ENCODE peak calls at places on chromosomes 12 and 14, in eight cellular contexts. I, X, R, Z, B, U, S and D are unnamed samples. For H3K36me3, the result is how much of the 10 kb centered on the place peaks cover.

GRCh38 chr14:21068521-21069387 is 1.4 kb upstream of the ARHGEF40 start:
- DNase-seq in R (peak), S (peak), I (peak), B (peak), U (peak), X (peak), Z (no peak), D (no peak)

GRCh38 chr12:112381421-112381897 is 772 bp downstream of the HECTD4 start:
- DNase-seq in R (no peak), U (peak), X (peak), Z (no peak), S (no peak), B (no peak), I (peak), D (no peak)

GRCh38 chr12:51381226-51382079 is 9.8 kb downstream of the GALNT6 start:
- DNase-seq in R (peak), I (peak), B (no peak), X (no peak), S (peak), Z (no peak), U (no peak), D (no peak)

GRCh38 chr14:72104011-72104613 is 171.9 kb downstream of the RGS6 start:
- DNase-seq in I (peak), B (no peak), U (peak), Z (no peak), X (peak), S (no peak), R (no peak), D (no peak)

GRCh38 chr12:87157791-87158190 is 871.4 kb downstream of the C12orf50 start:
- DNase-seq in B (no peak), R (peak), Z (no peak), I (no peak), S (peak), X (peak), U (no peak), D (peak)

GRCh38 chr14:77654001-77654431 is 37.6 kb upstream of the SPTLC2 start:
- DNase-seq in R (no peak), S (no peak), I (peak), B (no peak), U (no peak), X (no peak), Z (no peak), D (no peak)

GRCh38 chr12:39102474-39103209 is 197.3 kb upstream of the CPNE8 start:
- DNase-seq in U (no peak), Z (no peak), B (no peak), I (no peak), S (peak), R (peak), X (peak), D (peak)

GRCh38 chr14:68376067-68376810 is 416.6 kb downstream of the ZFP36L1 start:
- DNase-seq in U (no peak), Z (no peak), X (peak), B (no peak), R (peak), I (no peak), S (no peak), D (no peak)

GRCh38 chr14:99729991-99730875 is 46.1 kb downstream of the CYP46A1 start:
- DNase-seq in Z (no peak), I (peak), R (no peak), U (peak), B (peak), X (peak), S (no peak), D (no peak)

GRCh38 chr14:67411820-67412421 is at the start of gene PLEK2:
- DNase-seq in Z (no peak), B (no peak), I (peak), U (no peak), X (peak), S (peak), R (no peak), D (no peak)

GRCh38 chr14:104401785-104402184 is 177.8 kb upstream of the C14orf180 start:
- DNase-seq in Z (no peak), I (no peak), B (no peak), U (no peak), X (no peak), R (no peak), S (no peak), D (no peak)

GRCh38 chr12:54394281-54394719 is 9.8 kb upstream of the ZNF385A start:
- DNase-seq in S (peak), X (peak), U (peak), B (no peak), I (peak), Z (no peak), R (peak), D (no peak)

GRCh38 chr12:105562727-105563072 is 232.2 kb downstream of the C12orf75 start:
- DNase-seq in B (no peak), I (no peak), U (no peak), S (no peak), R (no peak), X (no peak), Z (no peak), D (no peak)

GRCh38 chr14:61761557-61761956 is 663 bp upstream of the SNAPC1 start:
- DNase-seq in X (no peak), S (no peak), I (no peak), U (no peak), B (no peak), R (no peak), Z (no peak), D (no peak)

GRCh38 chr12:2244013-2244861 is 191.4 kb downstream of the CACNA1C start:
- DNase-seq in Z (no peak), S (peak), I (peak), R (peak), X (peak), U (no peak), B (no peak), D (peak)

GRCh38 chr12:32549675-32550079 is 129.4 kb upstream of the DNM1L start:
- DNase-seq in U (peak), Z (no peak), B (peak), X (no peak), S (peak), R (peak), I (peak), D (no peak)

GRCh38 chr12:50271724-50272247 is 11.5 kb downstream of the LIMA1 start:
- DNase-seq in S (peak), B (no peak), R (peak), U (no peak), Z (no peak), X (no peak), I (no peak), D (no peak)

GRCh38 chr12:49537709-49538601 is 875 bp upstream of the KCNH3 start:
- DNase-seq in X (peak), U (peak), B (no peak), Z (no peak), I (peak), S (no peak), R (no peak), D (no peak)

GRCh38 chr14:48690349-48690748 is 895.8 kb downstream of the RPS29 start:
- DNase-seq in X (peak), S (no peak), I (peak), R (no peak), Z (no peak), B (no peak), U (no peak), D (no peak)

GRCh38 chr12:19085090-19085489 is 44.4 kb upstream of the PLEKHA5 start:
- DNase-seq in I (no peak), U (no peak), R (no peak), Z (no peak), X (no peak), B (no peak), S (no peak), D (no peak)

GRCh38 chr12:52575948-52576347 is 2.3 kb upstream of the KRT74 start:
- DNase-seq in Z (no peak), R (no peak), X (no peak), S (no peak), B (no peak), U (no peak), I (no peak), D (no peak)

GRCh38 chr14:99986416-99986815 is 78.8 kb upstream of the EVL start:
- DNase-seq in S (no peak), B (no peak), Z (no peak), I (no peak), X (no peak), R (no peak), U (no peak), D (no peak)

GRCh38 chr14:72876710-72877063 is 17.2 kb downstream of the DPF3 start:
- DNase-seq in R (no peak), X (no peak), U (no peak), S (no peak), Z (no peak), B (no peak), I (no peak), D (no peak)

GRCh38 chr12:64010069-64010686 is 165.7 kb downstream of the SRGAP1 start:
- DNase-seq in B (no peak), Z (peak), I (no peak), S (peak), R (peak), U (no peak), X (peak), D (peak)

GRCh38 chr14:99768381-99768780 is 24.8 kb upstream of the EML1 start:
- DNase-seq in I (peak), X (no peak), U (no peak), R (no peak), B (no peak), S (no peak), Z (no peak), D (no peak)

GRCh38 chr14:64117671-64118402 is 176.3 kb downstream of the ESR2 start:
- DNase-seq in B (peak), Z (no peak), R (peak), I (no peak), U (no peak), S (peak), X (peak), D (peak)

GRCh38 chr12:118034429-118035193 is 18.1 kb downstream of the RFC5 start:
- DNase-seq in R (peak), Z (no peak), X (peak), U (no peak), I (peak), S (peak), B (no peak), D (no peak)
- H3K4me3 ChIP-seq in R (no peak), Z (no peak), X (no peak), U (no peak), I (no peak), S (no peak), B (no peak), D (no peak)

DNA sequence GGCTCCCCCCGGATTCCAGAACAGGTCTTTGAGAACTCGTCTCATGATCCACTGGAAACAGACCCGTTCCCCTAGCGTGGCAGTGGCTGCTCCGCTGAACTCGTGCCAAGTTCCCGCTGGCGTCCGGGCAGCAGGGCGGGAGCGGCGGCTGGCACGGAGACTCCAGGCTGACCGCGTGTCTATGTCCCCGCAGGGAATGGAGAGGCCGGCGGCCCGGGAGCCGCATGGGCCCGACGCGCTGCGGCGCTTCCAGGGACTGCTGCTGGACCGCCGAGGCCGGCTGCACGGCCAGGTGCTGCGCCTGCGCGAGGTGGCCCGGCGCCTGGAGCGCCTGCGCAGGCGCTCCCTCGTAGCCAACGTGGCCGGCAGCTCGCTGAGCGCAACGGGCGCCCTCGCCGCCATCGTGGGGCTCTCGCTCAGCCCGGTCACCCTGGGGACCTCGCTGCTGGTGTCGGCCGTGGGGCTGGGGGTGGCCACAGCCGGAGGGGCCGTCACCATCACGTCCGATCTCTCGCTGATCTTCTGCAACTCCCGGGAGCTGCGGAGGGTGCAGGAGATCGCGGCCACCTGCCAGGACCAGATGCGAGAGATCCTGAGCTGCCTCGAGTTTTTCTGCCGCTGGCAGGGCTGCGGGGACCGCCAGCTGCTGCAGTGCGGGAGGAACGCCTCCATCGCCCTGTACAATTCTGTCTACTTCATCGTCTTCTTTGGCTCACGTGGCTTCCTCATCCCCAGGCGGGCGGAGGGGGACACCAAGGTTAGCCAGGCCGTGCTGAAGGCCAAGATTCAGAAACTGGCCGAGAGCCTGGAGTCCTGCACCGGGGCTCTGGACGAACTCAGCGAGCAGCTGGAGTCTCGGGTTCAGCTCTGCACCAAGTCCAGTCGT is 1.5 kb downstream of the APOLD1 start:
- DNase-seq in R (peak), X (peak), S (peak), B (peak), U (no peak), Z (no peak), I (peak), D (peak)
- TF ChIP-seq CTCF in R (no peak), X (no peak), S (no peak), B (no peak), U (no peak), Z (no peak), I (no peak), D (no peak)

GRCh38 chr12:95497031-95497430 is 23.1 kb downstream of the METAP2 start:
- DNase-seq in R (no peak), X (no peak), U (no peak), S (no peak), I (no peak), Z (no peak), B (no peak), D (no peak)
- H3K36me3 ChIP-seq in R (under half), X (half or more), U (half or more), S (half or more), I (half or more), Z (under half), B (half or more), D (under half)

DNA sequence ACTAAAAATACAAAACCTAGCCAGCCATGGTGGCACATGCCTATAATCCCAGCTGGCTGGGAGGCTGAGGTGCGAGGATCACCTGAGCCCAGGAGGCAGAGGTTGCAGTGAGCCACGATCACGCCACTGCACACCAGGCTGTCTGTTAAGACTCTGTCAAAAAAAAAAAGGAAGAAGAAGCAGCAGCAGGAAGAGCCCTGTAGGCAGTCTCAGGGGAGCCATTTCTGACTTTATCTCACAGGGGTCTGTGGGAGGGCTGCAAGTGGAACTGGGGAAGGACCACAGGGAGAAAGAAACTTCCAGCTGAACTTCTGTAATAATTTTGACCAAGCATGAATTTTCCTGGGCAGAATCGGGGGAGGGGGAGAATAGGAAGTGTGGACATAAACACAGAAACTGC is 32.7 kb downstream of the GARIN6 start:
- DNase-seq in X (no peak), I (no peak), R (no peak), Z (no peak), B (no peak), S (no peak), U (peak), D (no peak)
- H3K4me3 ChIP-seq in X (no peak), I (no peak), R (no peak), Z (no peak), B (no peak), S (no peak), U (no peak), D (no peak)

DNA sequence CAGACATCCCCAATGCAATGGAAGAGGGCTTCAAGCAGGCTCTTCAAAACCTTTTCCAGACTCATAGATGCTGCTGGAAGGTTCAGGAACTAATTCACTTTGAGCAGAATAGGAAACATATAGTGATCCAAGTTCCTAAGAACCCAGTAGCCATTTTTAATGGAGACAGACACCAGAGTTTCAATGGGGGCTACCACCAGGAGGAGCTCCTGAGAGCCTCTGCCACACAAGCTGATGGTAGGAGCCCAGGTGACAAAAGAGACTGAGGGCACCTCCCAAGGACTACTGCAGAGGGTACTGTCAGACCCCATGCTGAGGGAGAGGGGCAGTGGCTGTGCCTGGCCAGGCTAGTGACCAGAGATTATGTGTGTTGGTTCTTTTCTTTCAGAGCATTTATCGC is 45.9 kb downstream of the IFNG start:
- DNase-seq in B (no peak), I (no peak), X (peak), Z (no peak), R (no peak), U (peak), S (no peak), D (no peak)
- TF ChIP-seq CTCF in B (no peak), I (peak), X (peak), Z (peak), R (no peak), U (peak), S (peak), D (peak)

DNA sequence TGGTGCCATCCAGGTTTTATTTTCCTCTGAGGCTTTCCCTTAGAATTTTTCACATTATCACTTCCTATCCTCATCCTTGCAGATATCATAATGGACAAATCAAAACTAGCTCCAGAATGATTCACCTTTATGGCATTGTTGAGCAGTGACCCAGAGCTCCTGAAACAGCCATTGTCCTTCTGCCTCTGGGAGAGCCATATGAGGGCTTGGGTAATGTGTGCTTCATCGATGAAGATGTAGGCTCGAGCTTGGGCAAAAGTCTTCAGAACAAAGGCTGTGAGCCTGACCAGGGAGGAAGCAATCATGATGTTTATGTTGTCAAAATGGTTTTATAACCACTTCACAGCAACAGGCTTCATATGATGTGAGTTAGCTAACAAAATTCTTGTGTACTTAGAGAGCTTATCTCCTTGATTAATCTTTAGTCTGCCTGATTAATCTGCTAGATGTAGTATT is 38.1 kb downstream of the A2M start:
- DNase-seq in Z (no peak), X (no peak), I (no peak), B (no peak), R (no peak), U (no peak), S (no peak), D (no peak)
- H3K36me3 ChIP-seq in Z (under half), X (under half), I (under half), B (half or more), R (under half), U (under half), S (under half), D (under half)

GRCh38 chr12:6834873-6835272 is 5.9 kb upstream of the GNB3 start:
- DNase-seq in Z (no peak), R (no peak), S (no peak), I (no peak), X (no peak), B (no peak), U (no peak), D (no peak)
- H3K4me3 ChIP-seq in Z (no peak), R (no peak), S (no peak), I (no peak), X (no peak), B (peak), U (no peak), D (no peak)

DNA sequence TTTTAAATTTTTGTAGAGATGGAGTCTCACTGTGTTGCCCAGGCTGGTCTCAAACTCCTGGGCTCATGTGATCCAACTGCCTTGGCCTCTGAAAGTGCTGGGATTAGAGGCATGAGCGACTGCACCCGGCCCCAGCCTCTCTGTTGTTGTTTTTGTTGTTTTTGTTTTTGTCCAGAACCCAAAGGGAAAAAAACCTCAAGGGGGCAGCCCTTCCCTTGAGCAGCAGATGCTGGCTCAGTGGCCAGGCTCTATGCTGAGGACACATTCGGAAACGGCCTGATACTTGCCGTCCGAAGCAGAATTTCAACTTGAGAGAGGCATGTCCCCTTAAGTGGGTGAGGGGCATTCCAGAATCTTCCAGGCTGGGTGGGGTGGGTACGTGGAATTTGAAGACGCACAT is 6.7 kb downstream of the MVK start:
- DNase-seq in B (no peak), Z (no peak), U (no peak), I (no peak), R (no peak), S (no peak), X (no peak), D (no peak)
- TF ChIP-seq CTCF in B (no peak), Z (no peak), U (no peak), I (no peak), R (no peak), S (no peak), X (no peak), D (no peak)